ENCODE peak calls at places on chromosome 14, in five cellular contexts. I is right lobe of liver; W is left lung; U is CD8-positive, alpha-beta T cell; F is A549. X is an unnamed sample.

GRCh38 chr14:30240685-30241084 is 313.0 kb upstream of the PRKD1 start:
- DNase-seq in I (no peak), W (no peak), U (no peak), F (no peak), X (no peak)

GRCh38 chr14:105420141-105420975 is 731 bp downstream of the MTA1 start:
- DNase-seq in I (no peak), W (no peak), U (no peak), F (no peak), X (no peak)

GRCh38 chr14:73787760-73788508 is 63.7 kb upstream of the PTGR2 start:
- DNase-seq in I (no peak), W (no peak), U (no peak), F (no peak), X (no peak)

GRCh38 chr14:75132374-75133086 is 5.7 kb upstream of the NEK9 start:
- DNase-seq in I (no peak), W (no peak), U (no peak), F (peak), X (no peak)

GRCh38 chr14:22112004-22112403 is 438.4 kb upstream of the OR4E1 start:
- DNase-seq in I (no peak), W (no peak), U (peak), F (peak), X (no peak)

GRCh38 chr14:85572845-85573244 is 42.9 kb downstream of the FLRT2 start:
- DNase-seq in I (no peak), W (no peak), U (no peak), F (peak), X (no peak)

GRCh38 chr14:58130121-58130782 is 21.8 kb downstream of the ARMH4 start:
- DNase-seq in I (no peak), W (no peak), U (no peak), F (no peak), X (no peak)

GRCh38 chr14:105420976-105421674 is 1.5 kb downstream of the MTA1 start:
- DNase-seq in I (no peak), W (no peak), U (no peak), F (no peak), X (no peak)

GRCh38 chr14:105171004-105171673 is 2.6 kb upstream of the JAG2 start:
- DNase-seq in I (no peak), W (no peak), U (no peak), F (no peak), X (no peak)

GRCh38 chr14:89748004-89748403 is 206.5 kb downstream of the EFCAB11 start:
- DNase-seq in I (no peak), W (no peak), U (no peak), F (no peak), X (no peak)

GRCh38 chr14:56807586-56808168 is 2.6 kb downstream of the OTX2 start:
- DNase-seq in I (no peak), W (no peak), U (no peak), F (no peak), X (no peak)

GRCh38 chr14:97978336-97978735 is 1181.2 kb downstream of the VRK1 start:
- DNase-seq in I (peak), W (peak), U (peak), F (peak), X (peak)

GRCh38 chr14:74491952-74492351 is 1.2 kb downstream of the NPC2 start:
- DNase-seq in I (no peak), W (no peak), U (no peak), F (peak), X (no peak)

GRCh38 chr14:50836515-50836914 is 5.6 kb upstream of the NIN start:
- DNase-seq in I (no peak), W (no peak), U (no peak), F (no peak), X (no peak)

GRCh38 chr14:105446971-105447370 is 27.3 kb downstream of the MTA1 start:
- DNase-seq in I (no peak), W (no peak), U (no peak), F (no peak), X (no peak)

GRCh38 chr14:52043690-52044089 is 25.2 kb downstream of the NID2 start:
- DNase-seq in I (no peak), W (no peak), U (no peak), F (peak), X (no peak)

GRCh38 chr14:31829256-31829923 is 247.7 kb upstream of the ARHGAP5 start:
- DNase-seq in I (no peak), W (no peak), U (no peak), F (peak), X (no peak)

GRCh38 chr14:58796636-58797429 is 159.1 kb downstream of the DACT1 start:
- DNase-seq in I (no peak), W (no peak), U (no peak), F (no peak), X (no peak)

GRCh38 chr14:75277796-75278421 is 719 bp upstream of the FOS start:
- DNase-seq in I (no peak), W (no peak), U (no peak), F (no peak), X (no peak)

GRCh38 chr14:42224053-42224888 is 617.6 kb downstream of the LRFN5 start:
- DNase-seq in I (peak), W (peak), U (no peak), F (peak), X (peak)

GRCh38 chr14:77746064-77746463 is 14.9 kb downstream of the SNW1 start:
- DNase-seq in I (no peak), W (no peak), U (no peak), F (peak), X (no peak)

GRCh38 chr14:32908487-32909084 is 30.1 kb upstream of the NPAS3 start:
- DNase-seq in I (no peak), W (no peak), U (no peak), F (no peak), X (no peak)

GRCh38 chr14:42222924-42223471 is 616.3 kb downstream of the LRFN5 start:
- DNase-seq in I (no peak), W (no peak), U (no peak), F (peak), X (no peak)

GRCh38 chr14:92501891-92502351 is 11.7 kb upstream of the RIN3 start:
- DNase-seq in I (peak), W (no peak), U (no peak), F (no peak), X (no peak)

GRCh38 chr14:60250318-60251035 is 1.5 kb downstream of the PPM1A start:
- DNase-seq in I (no peak), W (no peak), U (no peak), F (peak), X (no peak)

GRCh38 chr14:80475074-80475473 is 263.8 kb upstream of the DIO2 start:
- DNase-seq in I (no peak), W (no peak), U (no peak), F (no peak), X (no peak)

GRCh38 chr14:105315211-105315721 is 718 bp downstream of the PACS2 start:
- DNase-seq in I (peak), W (peak), U (no peak), F (peak), X (no peak)

GRCh38 chr14:51616724-51617409 is 34.8 kb upstream of the FRMD6 start:
- DNase-seq in I (peak), W (no peak), U (no peak), F (peak), X (no peak)

GRCh38 chr14:73263606-73264005 is 26.3 kb downstream of the PAPLN start:
- DNase-seq in I (no peak), W (no peak), U (no peak), F (no peak), X (no peak)

GRCh38 chr14:80465541-80466220 is 254.4 kb upstream of the DIO2 start:
- DNase-seq in I (no peak), W (no peak), U (no peak), F (no peak), X (no peak)

GRCh38 chr14:76812093-76812421 is 625 bp downstream of the ANGEL1 start:
- DNase-seq in I (no peak), W (peak), U (no peak), F (no peak), X (no peak)

GRCh38 chr14:62692490-62693106 is 352.7 kb downstream of the KCNH5 start:
- DNase-seq in I (no peak), W (no peak), U (no peak), F (peak), X (no peak)

GRCh38 chr14:34895277-34895676 is 20.1 kb upstream of the BAZ1A start:
- DNase-seq in I (no peak), W (no peak), U (no peak), F (no peak), X (no peak)

GRCh38 chr14:33949051-33950037 is 1.5 kb downstream of the EGLN3 start:
- DNase-seq in I (no peak), W (no peak), U (no peak), F (no peak), X (no peak)

GRCh38 chr14:100193417-100194357 is 34.2 kb upstream of the DEGS2 start:
- DNase-seq in I (no peak), W (no peak), U (no peak), F (no peak), X (no peak)
- H3K4me3 ChIP-seq in I (peak), W (peak), U (peak), F (peak), X (no peak)

DNA sequence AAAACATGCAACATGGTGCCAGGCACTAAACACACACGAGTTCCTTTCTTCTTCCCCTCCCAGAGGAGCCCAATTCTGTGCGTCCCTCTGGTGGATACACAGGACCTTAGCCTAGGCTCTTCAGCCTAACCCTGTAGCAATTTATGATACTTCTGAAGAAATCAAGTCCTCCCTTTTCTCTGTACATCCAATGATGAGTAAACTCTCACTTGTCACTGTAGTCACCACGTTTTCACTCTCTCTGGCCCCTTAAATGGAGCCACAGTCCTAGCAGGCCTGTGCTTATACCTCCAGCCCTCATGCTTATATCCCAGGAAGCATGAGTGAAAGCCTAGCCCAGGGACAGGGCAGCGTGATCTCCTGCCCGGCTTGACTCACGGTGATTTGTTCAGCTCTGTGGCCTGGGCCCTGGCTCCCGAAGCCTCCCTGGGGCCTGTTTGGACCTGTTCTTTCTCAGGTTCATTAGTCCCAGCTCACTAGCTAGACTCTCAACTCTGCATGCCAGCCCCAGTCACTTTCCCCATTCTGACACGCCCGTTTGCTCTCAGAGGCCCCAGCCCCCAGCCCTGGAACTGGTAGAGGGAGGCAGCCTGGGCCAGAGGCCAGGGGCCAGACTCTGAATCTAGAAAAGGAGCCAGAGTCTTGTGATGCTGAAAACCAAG is 24.1 kb upstream of the PLEKHG3 start:
- DNase-seq in I (no peak), W (no peak), U (no peak), F (peak), X (no peak)
- H3K27ac ChIP-seq in I (no peak), W (no peak), U (no peak), F (peak), X (no peak)

GRCh38 chr14:102513899-102514772 is 4.6 kb upstream of the ANKRD9 start:
- DNase-seq in I (no peak), W (no peak), U (no peak), F (no peak), X (no peak)

GRCh38 chr14:102514987-102515733 is 5.6 kb upstream of the ANKRD9 start:
- DNase-seq in I (peak), W (no peak), U (no peak), F (no peak), X (no peak)

GRCh38 chr14:102518063-102518648 is 8.6 kb upstream of the ANKRD9 start:
- DNase-seq in I (no peak), W (no peak), U (no peak), F (no peak), X (no peak)

GRCh38 chr14:102516531-102517411 is 7.2 kb upstream of the ANKRD9 start:
- DNase-seq in I (peak), W (no peak), U (peak), F (peak), X (no peak)

GRCh38 chr14:102517412-102518062 is 8.0 kb upstream of the ANKRD9 start:
- DNase-seq in I (peak), W (no peak), U (no peak), F (no peak), X (no peak)
- H3K4me3 ChIP-seq in I (peak), W (peak), U (peak), F (peak), X (peak)

GRCh38 chr14:24974591-24975374 is 75.2 kb downstream of the STXBP6 start:
- DNase-seq in I (no peak), W (no peak), U (no peak), F (no peak), X (no peak)
- H3K27ac ChIP-seq in I (no peak), W (no peak), U (no peak), F (no peak), X (no peak)

GRCh38 chr14:79352026-79352425 is 859.3 kb downstream of the DIO2 start:
- DNase-seq in I (no peak), W (no peak), U (no peak), F (no peak), X (no peak)
- H3K4me3 ChIP-seq in I (no peak), W (no peak), U (no peak), F (no peak), X (no peak)

GRCh38 chr14:81516941-81517797 is 16.5 kb downstream of the SEL1L start:
- DNase-seq in I (peak), W (no peak), U (no peak), F (peak), X (no peak)
- H3K27ac ChIP-seq in I (peak), W (peak), U (no peak), F (peak), X (no peak)

DNA sequence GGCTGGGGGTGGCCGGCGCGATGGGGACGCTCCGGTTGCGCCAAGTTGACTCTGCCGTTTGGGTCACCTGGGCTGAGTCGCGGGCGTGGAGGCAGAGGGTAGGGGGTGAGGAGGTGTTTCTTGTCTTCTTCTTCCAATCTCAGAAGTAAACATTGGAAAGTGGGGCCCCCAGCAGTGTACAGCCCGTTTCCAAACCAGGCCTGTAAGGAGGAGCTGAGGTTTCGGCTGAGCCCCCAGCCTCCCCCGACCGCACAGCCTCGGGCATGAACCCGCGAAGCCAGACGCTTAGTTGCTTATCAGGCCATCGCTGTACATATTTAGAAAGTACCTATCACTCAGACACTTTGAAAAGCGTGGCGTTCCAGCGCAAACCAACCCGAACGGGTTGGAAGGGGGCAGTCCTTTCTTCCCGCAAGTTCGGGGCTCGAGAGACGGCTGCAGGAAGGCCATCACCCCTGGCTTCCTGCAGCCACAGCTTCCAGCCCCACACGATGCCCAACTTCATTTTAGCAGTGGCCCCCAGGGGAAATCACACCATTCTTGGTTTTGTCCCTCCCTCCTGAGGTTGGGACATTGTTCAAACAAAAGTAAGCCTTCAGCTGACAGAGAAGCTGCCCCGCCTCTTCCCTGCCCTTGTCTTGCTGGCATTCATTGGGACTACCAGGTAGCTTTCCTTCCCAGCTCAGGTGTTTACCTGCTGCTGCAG is 164.1 kb downstream of the ZFP36L1 start:
- DNase-seq in I (peak), W (no peak), U (no peak), F (no peak), X (no peak)
- H3K4me3 ChIP-seq in I (peak), W (no peak), U (peak), F (no peak), X (peak)

DNA sequence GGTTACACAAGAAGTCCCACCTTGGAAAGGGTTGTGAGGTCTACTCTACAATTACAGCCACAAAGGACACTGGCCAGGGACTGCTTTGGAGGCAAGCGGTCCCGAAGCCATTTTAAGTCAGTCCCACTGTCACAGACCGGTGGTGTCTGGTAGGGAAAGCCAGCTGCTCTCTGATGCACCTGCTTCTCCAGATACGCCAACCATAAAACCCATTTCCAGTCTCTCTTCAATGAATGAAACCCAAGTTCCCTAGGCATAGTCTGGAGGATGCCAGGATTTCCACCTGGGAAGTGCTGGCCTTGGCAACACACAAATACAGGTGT is 32.6 kb downstream of the SYNE3 start:
- DNase-seq in I (no peak), W (no peak), U (no peak), F (no peak), X (no peak)
- H3K27ac ChIP-seq in I (peak), W (peak), U (no peak), F (peak), X (no peak)

X was measured in iPS DF 6.9.